ENCODE peak calls at places on chromosomes 1 and 21, in seven cellular contexts. M, S, Z, L, R, N and G are unnamed samples.

GRCh38 chr1:150516050-150516591 is 569 bp downstream of the FALEC start:
- DNase-seq in S (peak; percentile 50), N (no peak), R (peak; percentile 50), Z (peak; percentile 41), M (no peak), L (no peak), G (no peak)

GRCh38 chr1:41492341-41492848 is 7.9 kb upstream of the EDN2 start:
- DNase-seq in R (no peak), M (no peak), Z (peak; percentile 83), L (no peak), S (peak; percentile 89), N (no peak), G (no peak)

GRCh38 chr1:30648408-30649000 is 74.9 kb downstream of the MATN1 start:
- DNase-seq in N (no peak), L (no peak), Z (no peak), S (no peak), R (no peak), M (no peak), G (no peak)

GRCh38 chr1:6415979-6416656 is 3.6 kb downstream of the HES2 start:
- DNase-seq in S (no peak), R (no peak), M (no peak), L (no peak), N (no peak), Z (no peak), G (peak; percentile 71)

GRCh38 chr1:92461364-92462097 is 25.2 kb downstream of the GFI1 start:
- DNase-seq in Z (no peak), L (no peak), S (no peak), R (no peak), M (no peak), N (no peak), G (no peak)

GRCh38 chr1:32757213-32757895 is 54.8 kb upstream of the SYNC start:
- DNase-seq in Z (no peak), L (no peak), N (no peak), M (no peak), R (no peak), S (peak; percentile 90), G (no peak)

GRCh38 chr1:10782491-10783244 is 13.8 kb downstream of the CASZ1 start:
- DNase-seq in Z (no peak), M (no peak), S (no peak), R (no peak), L (no peak), N (no peak), G (no peak)

GRCh38 chr1:167790117-167790516 is 68.3 kb downstream of the MPZL1 start:
- DNase-seq in R (no peak), Z (no peak), L (no peak), S (no peak), M (no peak), N (no peak), G (no peak)

GRCh38 chr1:27509127-27510080 is 19.4 kb upstream of the WASF2 start:
- DNase-seq in R (no peak), N (no peak), L (no peak), Z (no peak), S (no peak), M (no peak), G (no peak)

DNA sequence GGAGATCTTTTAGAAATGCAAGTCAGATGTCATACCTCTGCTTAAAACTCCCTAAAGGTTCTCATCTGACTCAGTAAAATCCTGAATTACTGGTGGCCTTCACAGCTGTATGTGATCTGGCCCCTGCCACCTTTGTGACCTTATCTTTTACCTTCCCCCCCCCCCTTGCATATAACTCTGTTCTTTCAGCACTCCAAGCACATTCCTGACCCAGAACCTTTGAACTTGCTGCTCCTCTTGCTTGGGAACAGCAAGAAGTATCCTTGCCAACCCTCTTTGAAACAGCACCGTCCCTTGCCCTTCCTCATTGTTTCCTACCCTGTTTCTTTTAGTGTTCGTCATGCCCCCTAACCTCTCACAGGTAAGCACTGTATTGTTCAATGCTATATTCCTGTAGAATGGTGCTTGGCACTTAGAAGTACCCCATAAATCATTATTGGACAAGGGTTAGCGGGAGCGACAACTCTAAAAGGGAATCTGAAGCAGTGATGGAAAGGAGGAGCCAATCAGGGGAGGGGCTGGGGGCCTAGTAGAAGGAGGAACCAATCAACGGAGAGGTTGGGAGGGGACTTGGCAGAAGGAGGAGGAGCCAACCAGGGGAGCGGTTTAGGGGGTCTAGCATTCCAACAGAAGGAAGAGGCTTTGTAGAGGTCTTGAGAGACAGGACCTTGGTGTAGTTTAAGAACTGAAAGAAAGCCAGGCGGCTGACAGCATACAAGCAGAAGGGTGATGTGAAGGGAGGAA is 14.0 kb downstream of the CACHD1 start:
- DNase-seq in N (no peak), M (no peak), R (no peak), Z (peak; percentile 57), S (peak; percentile 71), L (no peak), G (no peak)
- H3K4me1 ChIP-seq in N (peaks cover 8% of the 10 kb centered on the region), M (no peaks in the 10 kb centered on the region), R (peaks cover 12% of the 10 kb centered on the region), Z (peaks cover 13% of the 10 kb centered on the region), S (peaks cover 22% of the 10 kb centered on the region), L (peaks cover 11% of the 10 kb centered on the region), G (peaks cover 7% of the 10 kb centered on the region)

DNA sequence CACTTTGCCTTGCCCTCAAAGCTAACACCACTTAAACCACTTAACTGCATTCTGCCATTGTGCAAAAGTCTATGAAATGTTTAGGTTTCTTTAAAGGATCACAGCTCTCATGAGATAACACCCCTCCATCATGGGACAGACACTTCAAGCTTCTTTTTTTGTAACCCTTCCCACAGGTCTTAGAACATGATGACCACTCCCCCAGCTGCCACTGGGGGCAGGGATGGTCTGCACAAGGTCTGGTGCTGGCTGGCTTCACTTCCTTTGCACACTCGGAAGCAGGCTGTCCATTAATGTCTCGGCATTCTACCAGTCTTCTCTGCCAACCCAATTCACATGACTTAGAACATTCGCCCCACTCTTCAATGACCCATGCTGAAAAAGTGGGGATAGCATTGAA is 7.7 kb downstream of the ADAMTS1 start:
- DNase-seq in N (no peak), S (peak; percentile 43), L (no peak), R (peak; percentile 27), M (no peak), Z (no peak), G (peak; percentile 51)
- H4K8ac ChIP-seq in N (no peak overlapping the region), S (no peak overlapping the region), L (no peak overlapping the region), R (no peak overlapping the region), M (no peak overlapping the region), Z (no peak overlapping the region), G (no peak overlapping the region)

GRCh38 chr1:25669781-25670567 is 53.4 kb downstream of the MAN1C1 start:
- DNase-seq in L (no peak), Z (no peak), M (no peak), N (no peak), S (no peak), R (no peak), G (peak; percentile 86)
- H3K4me1 ChIP-seq in L (peaks cover 6% of the 10 kb centered on the region), Z (no peaks in the 10 kb centered on the region), M (peaks cover 12% of the 10 kb centered on the region), N (peaks cover 1% of the 10 kb centered on the region), S (no peaks in the 10 kb centered on the region), R (peaks cover 2% of the 10 kb centered on the region), G (peaks cover 8% of the 10 kb centered on the region)

DNA sequence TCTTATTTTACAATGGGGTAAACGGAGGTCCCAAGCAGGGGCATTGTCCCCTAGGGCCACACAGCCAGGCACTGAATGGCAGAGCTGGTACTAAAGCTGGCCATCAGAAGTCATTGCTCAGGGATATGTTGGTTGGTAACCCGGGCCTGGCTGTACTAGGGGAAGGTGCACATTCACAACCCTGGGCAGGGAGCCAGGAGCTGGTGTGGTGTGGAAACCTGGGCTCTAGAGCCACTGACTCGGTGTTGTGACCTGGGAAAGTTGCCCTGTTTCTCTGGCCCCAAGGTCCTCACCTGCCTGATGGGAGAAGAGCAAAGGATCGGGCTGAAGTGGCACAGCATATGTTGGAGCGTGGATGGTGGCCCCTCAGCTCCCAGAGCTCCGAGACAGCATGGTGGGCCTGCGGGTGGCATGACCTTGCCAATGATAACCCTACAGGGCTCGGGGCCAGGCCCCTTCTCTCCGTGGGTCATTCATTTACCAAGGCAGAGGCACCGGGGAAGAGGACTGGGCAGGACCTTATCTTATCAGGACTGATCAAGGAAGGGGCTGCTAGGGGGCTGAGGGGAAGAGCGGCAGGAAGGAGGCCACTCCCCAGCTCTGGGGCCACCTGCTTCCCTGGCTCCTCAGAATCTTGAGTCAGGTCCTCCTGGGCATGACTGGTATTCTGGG is 274.1 kb downstream of the TRABD2B start:
- DNase-seq in M (no peak), R (no peak), L (no peak), S (no peak), Z (no peak), N (no peak), G (no peak)
- H4K8ac ChIP-seq in M (no peak overlapping the region), R (no peak overlapping the region), L (no peak overlapping the region), S (no peak overlapping the region), Z (no peak overlapping the region), N (no peak overlapping the region), G (no peak overlapping the region)

GRCh38 chr1:183248989-183249691 is 63.1 kb downstream of the LAMC2 start:
- DNase-seq in Z (no peak), M (no peak), N (no peak), S (no peak), R (no peak), L (no peak), G (no peak)
- H3K4me1 ChIP-seq in Z (no peaks in the 10 kb centered on the region), M (no peaks in the 10 kb centered on the region), N (no peaks in the 10 kb centered on the region), S (no peaks in the 10 kb centered on the region), R (no peaks in the 10 kb centered on the region), L (no peaks in the 10 kb centered on the region), G (no peaks in the 10 kb centered on the region)

GRCh38 chr1:195831789-195832188 is 776.5 kb downstream of the KCNT2 start:
- DNase-seq in S (no peak), N (no peak), Z (no peak), R (no peak), L (no peak), M (no peak), G (peak; percentile 5)

DNA sequence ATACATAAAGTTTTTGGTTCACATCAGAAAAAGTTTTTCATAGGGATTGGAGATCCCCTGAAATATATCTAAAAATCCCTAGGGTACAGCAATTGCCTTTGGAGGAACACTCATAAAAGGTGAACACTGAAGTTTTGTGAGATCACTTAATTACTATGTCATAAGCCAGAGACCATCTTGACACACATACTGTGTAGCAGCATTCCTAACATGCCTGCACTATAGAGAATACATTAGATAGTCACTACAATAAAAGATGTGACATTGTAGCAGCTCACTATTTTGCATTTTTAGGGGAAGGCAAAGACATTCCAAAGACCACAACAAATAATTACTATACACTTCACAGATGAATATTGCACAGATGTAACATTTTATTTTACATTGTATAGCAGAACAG is 779.9 kb downstream of the KCNT2 start:
- DNase-seq in M (no peak), Z (no peak), N (no peak), R (no peak), S (peak; percentile 53), L (no peak), G (no peak)
- H4K8ac ChIP-seq in M (no peak overlapping the region), Z (no peak overlapping the region), N (no peak overlapping the region), R (no peak overlapping the region), S (no peak overlapping the region), L (no peak overlapping the region), G (no peak overlapping the region)

GRCh38 chr1:36508257-36508656 is 25.5 kb upstream of the CSF3R start:
- DNase-seq in Z (no peak), R (no peak), L (no peak), S (no peak), N (no peak), M (no peak), G (no peak)
- H3K4me1 ChIP-seq in Z (no peaks in the 10 kb centered on the region), R (no peaks in the 10 kb centered on the region), L (peaks cover 12% of the 10 kb centered on the region), S (no peaks in the 10 kb centered on the region), N (no peaks in the 10 kb centered on the region), M (no peaks in the 10 kb centered on the region), G (no peaks in the 10 kb centered on the region)

DNA sequence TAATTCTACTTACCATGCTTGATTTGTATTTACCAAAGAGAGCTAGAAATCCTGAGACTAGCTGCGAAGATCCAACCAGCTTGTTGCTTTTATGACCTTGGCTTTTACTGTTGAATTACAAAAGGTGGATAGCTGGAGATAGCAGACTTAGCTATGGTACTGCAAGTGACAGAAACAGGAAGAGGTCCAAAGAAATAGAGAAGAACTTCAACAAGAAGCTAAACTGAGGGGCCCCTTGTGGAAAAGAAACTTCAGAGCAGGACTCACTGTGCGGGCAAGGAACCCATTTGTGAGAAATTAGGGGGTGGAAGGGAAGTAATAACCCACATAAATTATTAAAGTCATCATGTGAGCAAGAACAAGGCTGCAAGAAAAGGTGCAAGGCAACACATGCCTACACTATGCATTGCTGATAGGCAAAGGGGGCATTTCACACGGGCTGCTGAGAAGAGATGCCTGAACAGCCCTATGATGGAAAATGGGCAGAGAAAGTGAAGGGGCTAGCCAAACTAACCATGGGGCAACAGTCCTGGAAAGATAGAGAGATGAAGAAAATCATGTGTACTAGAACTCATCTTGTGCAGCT is 116.6 kb upstream of the PRDX6 start:
- DNase-seq in R (no peak), Z (no peak), N (no peak), L (no peak), S (no peak), M (no peak), G (no peak)
- H4K8ac ChIP-seq in R (no peak overlapping the region), Z (no peak overlapping the region), N (no peak overlapping the region), L (no peak overlapping the region), S (no peak overlapping the region), M (no peak overlapping the region), G (no peak overlapping the region)